ENCODE peak calls at places on chromosomes 13 and 19, in eight cellular contexts. A is KBM-7; V is endodermal cell; Z is left ventricle myocardium inferior; N is AG20443; P is GM10248; U is activated CD4-positive, alpha-beta T cell treated with anti-CD3 and anti-CD28 coated beads for 48 hours; M is breast epithelium. H is an unnamed sample.

GRCh38 chr19:55305491-55305890 is 19.6 kb downstream of the TMEM150B start:
- DNase-seq in A (peak), V (peak), Z (no peak), N (peak), P (peak), U (peak), M (no peak), H (peak)

GRCh38 chr13:26037302-26037701 is 14.5 kb downstream of the SHISA2 start:
- DNase-seq in A (peak), V (peak), Z (no peak), N (peak), P (no peak), U (peak), M (no peak), H (peak)

GRCh38 chr13:57409121-57409520 is 222.4 kb upstream of the PCDH17 start:
- DNase-seq in A (no peak), V (peak), Z (no peak), N (no peak), P (no peak), U (no peak), M (no peak), H (peak)

GRCh38 chr13:79782541-79783216 is 301.7 kb downstream of the NDFIP2 start:
- DNase-seq in A (no peak), V (peak), Z (peak), N (no peak), P (no peak), U (no peak), M (peak), H (peak)

GRCh38 chr13:112346173-112346898 is 29.8 kb upstream of the SPACA7 start:
- DNase-seq in A (no peak), V (peak), Z (no peak), N (no peak), P (no peak), U (peak), M (no peak), H (peak)

GRCh38 chr19:41861098-41861768 is 1.2 kb downstream of the RPS19 start:
- DNase-seq in A (peak), V (no peak), Z (no peak), N (no peak), P (no peak), U (no peak), M (no peak), H (peak)

GRCh38 chr19:8552810-8553209 is 24.4 kb downstream of the MYO1F start:
- DNase-seq in A (no peak), V (peak), Z (no peak), N (no peak), P (no peak), U (peak), M (no peak), H (peak)

GRCh38 chr13:84137292-84137691 is 255.0 kb upstream of the SLITRK1 start:
- DNase-seq in A (peak), V (no peak), Z (no peak), N (no peak), P (no peak), U (peak), M (no peak), H (no peak)

GRCh38 chr13:21541980-21542379 is 62.0 kb downstream of the MICU2 start:
- DNase-seq in A (peak), V (no peak), Z (no peak), N (no peak), P (no peak), U (no peak), M (no peak), H (no peak)

GRCh38 chr13:112670118-112670517 is 19.7 kb upstream of the ATP11A start:
- DNase-seq in A (no peak), V (peak), Z (no peak), N (no peak), P (no peak), U (no peak), M (no peak), H (peak)

GRCh38 chr19:36423925-36424324 is 5.5 kb upstream of the ZFP82 start:
- DNase-seq in A (no peak), V (no peak), Z (no peak), N (no peak), P (no peak), U (no peak), M (no peak), H (no peak)

GRCh38 chr19:7864719-7865074 is 9.5 kb downstream of the PRR36 start:
- DNase-seq in A (no peak), V (no peak), Z (no peak), N (no peak), P (no peak), U (no peak), M (no peak), H (no peak)

H was measured in left kidney.